ENCODE peak calls at places on chromosomes 1 and 21, in ten cellular contexts. C is adrenal gland, P is HCT116, Z is stomach, E is HepG2, U is IMR-90, O is ovary, K is Peyer's patch, X is uterus, L is gastrocnemius medialis. N is an unnamed sample.

GRCh38 chr1:184163674-184164470 is 112.3 kb downstream of the TSEN15 start:
- DNase-seq in C (peak; percentile 49), P (no peak), Z (no peak), E (no peak), U (peak; percentile 89), O (no peak), K (no peak), X (no peak), L (no peak), N (peak; percentile 54)

GRCh38 chr1:183845681-183846080 is 40.8 kb downstream of the RGL1 start:
- DNase-seq in C (no peak), P (no peak), Z (no peak), E (no peak), U (peak; percentile 47), O (no peak), K (no peak), X (no peak), L (no peak), N (no peak)

GRCh38 chr1:47687618-47687940 is 249.7 kb downstream of the FOXD2 start:
- DNase-seq in C (no peak), P (no peak), Z (peak; percentile 7), E (no peak), U (no peak), O (no peak), K (no peak), X (no peak), L (no peak), N (no peak)

GRCh38 chr1:113849072-113849471 is 22.4 kb downstream of the PTPN22 start:
- DNase-seq in C (no peak), P (no peak), Z (no peak), E (no peak), U (no peak), O (no peak), K (no peak), X (no peak), L (no peak), N (no peak)

GRCh38 chr1:147851149-147851548 is 51.4 kb upstream of the GJA8 start:
- DNase-seq in C (no peak), P (no peak), Z (no peak), E (peak; percentile 80), U (peak; percentile 13), O (no peak), K (no peak), X (no peak), L (no peak), N (no peak)

GRCh38 chr1:111720274-111720976 is 18.8 kb downstream of the INKA2 start:
- DNase-seq in C (no peak), P (no peak), Z (no peak), E (no peak), U (no peak), O (no peak), K (no peak), X (no peak), L (peak; percentile 75), N (peak; percentile 78)

GRCh38 chr21:46585191-46585953 is 19.5 kb downstream of the S100B start:
- DNase-seq in C (no peak), P (no peak), Z (no peak), E (no peak), U (no peak), O (no peak), K (no peak), X (no peak), L (no peak), N (no peak)

GRCh38 chr1:31376374-31377134 is 3.7 kb upstream of the FABP3 start:
- DNase-seq in C (no peak), P (no peak), Z (no peak), E (peak; percentile 32), U (peak; percentile 98), O (no peak), K (no peak), X (no peak), L (no peak), N (no peak)

GRCh38 chr1:180136311-180136967 is 18.2 kb upstream of the QSOX1 start:
- DNase-seq in C (no peak), P (no peak), Z (no peak), E (no peak), U (peak; percentile 35), O (no peak), K (no peak), X (no peak), L (no peak), N (no peak)

GRCh38 chr1:180135535-180135934 is 19.1 kb upstream of the QSOX1 start:
- DNase-seq in C (no peak), P (no peak), Z (no peak), E (no peak), U (peak; percentile 39), O (no peak), K (no peak), X (no peak), L (no peak), N (no peak)

GRCh38 chr1:180133193-180133592 is 21.5 kb upstream of the QSOX1 start:
- DNase-seq in C (no peak), P (no peak), Z (no peak), E (peak; percentile 51), U (no peak), O (no peak), K (no peak), X (no peak), L (no peak), N (no peak)

GRCh38 chr1:180130651-180131050 is 24.0 kb upstream of the QSOX1 start:
- DNase-seq in C (no peak), P (no peak), Z (no peak), E (no peak), U (no peak), O (no peak), K (no peak), X (no peak), L (no peak), N (no peak)

DNA sequence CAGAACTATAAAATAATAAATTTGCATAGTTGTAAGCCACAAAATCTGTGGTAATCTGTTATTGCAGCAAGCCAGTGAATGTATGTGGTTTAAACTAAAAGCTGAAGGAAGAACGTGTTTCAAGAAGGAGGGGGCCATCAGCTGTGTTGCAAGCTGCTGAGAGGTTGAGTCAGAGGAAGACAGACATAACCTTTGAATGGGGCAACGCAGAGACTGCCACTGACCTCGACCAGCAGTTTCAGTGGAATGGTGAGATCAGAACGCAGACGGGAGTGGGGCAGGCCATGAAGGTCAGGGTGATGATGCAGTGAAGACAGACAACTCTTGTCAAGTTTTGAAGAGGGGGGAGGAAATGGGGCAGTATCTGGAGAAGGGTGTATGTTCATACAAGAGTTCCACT is 23.2 kb upstream of the QSOX1 start:
- DNase-seq in C (peak; percentile 82), P (no peak), Z (no peak), E (peak; percentile 11), U (peak; percentile 98), O (no peak), K (no peak), X (no peak), L (no peak), N (no peak)
- H3K27me3 ChIP-seq in C (no peaks in the 10 kb centered on the region), P (no peaks in the 10 kb centered on the region), Z (no peaks in the 10 kb centered on the region), E (no peaks in the 10 kb centered on the region), U (no peaks in the 10 kb centered on the region), O (no peaks in the 10 kb centered on the region), K (no peaks in the 10 kb centered on the region), X (no peaks in the 10 kb centered on the region), L (no peaks in the 10 kb centered on the region), N (no peaks in the 10 kb centered on the region)

DNA sequence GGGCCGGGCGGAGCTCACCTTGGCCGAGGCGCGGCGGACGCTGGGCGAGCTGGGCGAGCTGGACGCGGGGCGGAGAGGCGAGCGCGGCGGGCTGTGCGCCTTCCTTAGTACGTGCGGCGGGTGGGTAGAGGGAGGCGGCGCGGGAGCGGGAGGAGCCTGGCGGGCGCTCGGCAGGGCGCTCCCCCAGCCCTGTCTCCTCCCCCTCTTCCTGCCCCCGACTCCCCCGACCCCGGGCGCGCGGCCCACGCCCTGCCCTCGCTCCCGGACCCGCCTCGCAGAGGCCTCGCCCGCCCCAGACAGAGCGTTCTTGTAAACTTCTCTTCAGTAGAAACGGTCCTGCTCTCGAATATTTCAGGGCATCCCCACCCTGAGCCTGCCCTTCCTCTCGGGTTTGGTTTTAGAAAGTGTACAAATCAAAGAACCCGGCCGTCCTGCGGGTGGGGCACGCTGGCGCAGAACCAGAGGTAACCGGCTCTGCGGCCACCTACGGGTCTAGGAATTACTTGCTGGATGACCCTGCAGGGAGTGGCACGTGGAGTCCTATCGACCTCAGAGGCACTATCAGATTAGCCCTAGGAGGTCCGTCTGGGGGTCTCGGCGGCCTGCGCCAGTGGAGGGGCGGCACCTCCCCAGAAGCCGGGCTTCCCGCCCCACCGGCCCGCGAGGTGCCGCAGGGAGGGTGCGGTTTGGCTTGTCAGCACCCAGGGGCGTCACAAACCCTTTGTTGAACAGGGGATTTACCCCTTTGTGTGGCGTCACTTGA is at the start of gene S100A10:
- DNase-seq in C (peak; percentile 81), P (no peak), Z (peak; percentile 79), E (peak; percentile 46), U (peak; percentile 68), O (peak; percentile 88), K (peak; percentile 91), X (peak; percentile 77), L (peak; percentile 58), N (peak; percentile 88)
- TF ChIP-seq POLR2A in C (peak; percentile 50), P (no peak), Z (no peak), E (peak; percentile 78), U (peak; percentile 69), O (peak; percentile 72), K (peak; percentile 88), X (no peak), L (peak; percentile 51), N (no peak)

GRCh38 chr1:28171246-28171645 is 5.2 kb downstream of the PTAFR start:
- DNase-seq in C (no peak), P (no peak), Z (no peak), E (no peak), U (no peak), O (no peak), K (no peak), X (no peak), L (no peak), N (no peak)

GRCh38 chr1:28172690-28173150 is 3.8 kb downstream of the PTAFR start:
- DNase-seq in C (peak; percentile 37), P (no peak), Z (peak; percentile 74), E (peak; percentile 41), U (no peak), O (no peak), K (no peak), X (no peak), L (no peak), N (no peak)

GRCh38 chr1:28170036-28170596 is 6.4 kb downstream of the PTAFR start:
- DNase-seq in C (no peak), P (no peak), Z (no peak), E (peak; percentile 73), U (no peak), O (no peak), K (no peak), X (no peak), L (no peak), N (no peak)

GRCh38 chr1:28173980-28174297 is 2.6 kb downstream of the PTAFR start:
- DNase-seq in C (no peak), P (no peak), Z (no peak), E (no peak), U (peak; percentile 67), O (no peak), K (no peak), X (no peak), L (no peak), N (no peak)

GRCh38 chr1:28173151-28173979 is 3.1 kb downstream of the PTAFR start:
- DNase-seq in C (peak; percentile 65), P (no peak), Z (no peak), E (peak; percentile 59), U (peak; percentile 34), O (no peak), K (no peak), X (no peak), L (no peak), N (no peak)
- H3K4me3 ChIP-seq in C (no peak overlapping the region), P (no peak overlapping the region), Z (peak overlapping the region; percentile 36), E (no peak overlapping the region), U (no peak overlapping the region), O (no peak overlapping the region), K (no peak overlapping the region), X (no peak overlapping the region), L (no peak overlapping the region), N (no peak overlapping the region)

GRCh38 chr1:215081566-215082531 is 688 bp upstream of the KCNK2 start:
- DNase-seq in C (no peak), P (no peak), Z (no peak), E (no peak), U (peak; percentile 23), O (no peak), K (peak; percentile 48), X (no peak), L (no peak), N (no peak)
- H3K27me3 ChIP-seq in C (no peaks in the 10 kb centered on the region), P (no peaks in the 10 kb centered on the region), Z (no peaks in the 10 kb centered on the region), E (peaks cover 2% of the 10 kb centered on the region), U (peaks cover 4% of the 10 kb centered on the region), O (no peaks in the 10 kb centered on the region), K (peaks cover 19% of the 10 kb centered on the region), X (no peaks in the 10 kb centered on the region), L (peaks cover 28% of the 10 kb centered on the region), N (peaks cover 54% of the 10 kb centered on the region)